ENCODE peak calls at places on chromosomes 16 and 17, in seven cellular contexts. T, C, G, Z, D, R and W are unnamed samples.

GRCh38 chr17:37054894-37055293 is 106.1 kb downstream of the AATF start:
- DNase-seq in C (no peak), R (no peak), G (no peak), T (no peak), Z (no peak), D (no peak), W (no peak)

GRCh38 chr17:65801513-65801912 is 240.1 kb upstream of the AXIN2 start:
- DNase-seq in R (no peak), Z (no peak), C (no peak), G (no peak), D (no peak), T (no peak), W (no peak)

GRCh38 chr17:57626520-57627210 is 118.4 kb downstream of the CCDC182 start:
- DNase-seq in T (peak; percentile 33), C (peak; percentile 6), Z (no peak), R (no peak), G (no peak), D (no peak), W (no peak)

GRCh38 chr17:49223517-49224197 is 6.9 kb downstream of the PHOSPHO1 start:
- DNase-seq in G (peak; percentile 62), C (peak; percentile 62), Z (peak; percentile 57), D (peak; percentile 36), R (peak; percentile 58), T (peak; percentile 46), W (peak; percentile 89)

GRCh38 chr17:64778367-64779290 is 116.5 kb upstream of the SMURF2 start:
- DNase-seq in G (peak; percentile 34), Z (peak; percentile 45), D (peak; percentile 46), T (no peak), R (no peak), C (peak; percentile 56), W (no peak)

GRCh38 chr16:72246423-72246822 is 74.5 kb upstream of the PMFBP1 start:
- DNase-seq in R (no peak), C (no peak), G (no peak), T (no peak), Z (no peak), D (no peak), W (no peak)

GRCh38 chr16:51648521-51648920 is 497.5 kb upstream of the SALL1 start:
- DNase-seq in D (no peak), R (no peak), Z (no peak), T (no peak), G (no peak), C (no peak), W (no peak)

GRCh38 chr17:1123397-1124237 is 56.2 kb downstream of the ABR start:
- DNase-seq in R (no peak), Z (no peak), G (no peak), T (no peak), C (no peak), D (peak; percentile 31), W (no peak)

GRCh38 chr16:46428108-46429061 is 192.8 kb downstream of the SHCBP1 start:
- DNase-seq in T (no peak), C (no peak), R (no peak), Z (no peak), G (no peak), D (no peak), W (no peak)

GRCh38 chr17:2398188-2398587 is 2.7 kb downstream of the MNT start:
- DNase-seq in C (no peak), G (no peak), D (no peak), Z (no peak), R (no peak), T (no peak), W (no peak)

GRCh38 chr17:47687748-47688147 is 6.2 kb upstream of the TBKBP1 start:
- DNase-seq in C (no peak), Z (no peak), T (no peak), D (no peak), G (no peak), R (no peak), W (peak; percentile 34)

GRCh38 chr17:55426851-55427586 is 5.4 kb upstream of the MMD start:
- DNase-seq in Z (no peak), R (no peak), T (no peak), D (no peak), G (no peak), C (no peak), W (no peak)

GRCh38 chr17:79258042-79258441 is 183.4 kb downstream of the ENGASE start:
- DNase-seq in R (no peak), G (no peak), D (no peak), C (no peak), T (no peak), Z (no peak), W (no peak)

GRCh38 chr16:11150190-11150589 is 105.8 kb downstream of the SOCS1 start:
- DNase-seq in R (no peak), D (no peak), C (no peak), Z (no peak), T (no peak), G (no peak), W (no peak)

GRCh38 chr16:76164970-76165558 is 112.1 kb upstream of the CNTNAP4 start:
- DNase-seq in G (no peak), T (no peak), R (no peak), C (no peak), D (no peak), Z (no peak), W (no peak)

GRCh38 chr16:83706394-83706793 is 101.4 kb upstream of the HSBP1 start:
- DNase-seq in C (no peak), Z (no peak), G (no peak), D (no peak), T (no peak), R (no peak), W (no peak)

GRCh38 chr17:6165806-6166205 is 95.6 kb downstream of the WSCD1 start:
- DNase-seq in G (no peak), Z (no peak), T (no peak), C (no peak), D (no peak), R (no peak), W (no peak)

GRCh38 chr16:81264386-81264785 is 25.9 kb downstream of the BCO1 start:
- DNase-seq in T (no peak), Z (no peak), R (no peak), D (no peak), C (no peak), G (no peak), W (no peak)

GRCh38 chr17:69516911-69517310 is 102.4 kb downstream of the MAP2K6 start:
- DNase-seq in Z (no peak), R (no peak), D (no peak), G (no peak), T (no peak), C (no peak), W (no peak)

GRCh38 chr16:3654249-3654991 is at the start of gene DNASE1:
- DNase-seq in D (peak; percentile 87), T (peak; percentile 68), R (peak; percentile 40), C (peak; percentile 57), G (peak; percentile 39), Z (peak; percentile 66), W (peak; percentile 78)

GRCh38 chr17:59796785-59797205 is 89.3 kb downstream of the VMP1 start:
- DNase-seq in C (no peak), R (no peak), T (no peak), D (no peak), G (no peak), Z (no peak), W (no peak)

GRCh38 chr17:146546-146945 is 9.2 kb downstream of the SCGB1C2 start:
- DNase-seq in R (peak; percentile 3), G (no peak), T (no peak), D (peak; percentile 8), Z (peak; percentile 10), C (no peak), W (no peak)

GRCh38 chr17:45813051-45813731 is 29.1 kb downstream of the CRHR1 start:
- DNase-seq in Z (no peak), T (no peak), C (no peak), D (no peak), G (no peak), R (no peak), W (no peak)

DNA sequence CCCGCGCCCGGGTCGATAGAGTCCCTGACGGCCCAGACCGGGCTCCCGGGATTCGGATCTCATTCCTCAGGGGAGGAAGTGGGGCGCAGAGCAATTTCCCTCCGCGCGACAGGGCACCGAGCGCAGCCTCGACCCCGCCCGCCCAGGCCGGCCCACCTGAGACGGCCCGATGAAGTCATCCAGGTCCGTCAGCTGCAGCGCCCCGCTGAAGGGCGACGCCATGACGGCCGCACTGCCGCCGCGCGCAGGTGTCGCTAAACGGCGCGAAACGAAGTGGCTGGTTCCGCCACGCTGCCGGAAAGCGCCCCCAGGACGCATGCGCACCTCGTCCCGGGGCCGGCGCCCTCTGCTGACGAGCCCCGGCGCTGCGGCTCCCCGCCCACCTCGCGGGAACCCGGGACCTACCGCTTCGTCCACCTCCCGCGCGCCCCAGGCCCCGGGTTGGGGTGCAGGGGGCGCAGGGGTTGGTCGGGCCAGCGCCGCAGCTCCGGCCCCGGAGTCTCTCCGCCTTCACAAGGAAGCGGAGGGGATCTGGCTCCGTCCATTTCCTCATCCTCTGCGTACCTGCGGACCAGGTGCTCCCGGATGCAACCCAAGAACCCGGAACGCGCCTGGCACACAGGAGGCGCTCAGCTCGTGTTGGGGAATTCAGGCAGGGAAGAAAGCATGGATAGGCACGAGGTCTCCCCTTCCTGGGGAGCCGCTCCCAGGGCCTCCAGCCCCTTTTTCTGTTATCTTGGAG is at the start of gene CIAO3:
- DNase-seq in C (peak; percentile 93), G (peak; percentile 82), Z (peak; percentile 91), R (peak; percentile 66), T (peak; percentile 92), D (peak; percentile 92), W (peak; percentile 93)
- TF ChIP-seq POLR2A in C (peak; percentile 51), G (peak; percentile 51), Z (no peak), R (peak; percentile 56), T (peak; percentile 75), D (peak; percentile 76), W (peak; percentile 81)

DNA sequence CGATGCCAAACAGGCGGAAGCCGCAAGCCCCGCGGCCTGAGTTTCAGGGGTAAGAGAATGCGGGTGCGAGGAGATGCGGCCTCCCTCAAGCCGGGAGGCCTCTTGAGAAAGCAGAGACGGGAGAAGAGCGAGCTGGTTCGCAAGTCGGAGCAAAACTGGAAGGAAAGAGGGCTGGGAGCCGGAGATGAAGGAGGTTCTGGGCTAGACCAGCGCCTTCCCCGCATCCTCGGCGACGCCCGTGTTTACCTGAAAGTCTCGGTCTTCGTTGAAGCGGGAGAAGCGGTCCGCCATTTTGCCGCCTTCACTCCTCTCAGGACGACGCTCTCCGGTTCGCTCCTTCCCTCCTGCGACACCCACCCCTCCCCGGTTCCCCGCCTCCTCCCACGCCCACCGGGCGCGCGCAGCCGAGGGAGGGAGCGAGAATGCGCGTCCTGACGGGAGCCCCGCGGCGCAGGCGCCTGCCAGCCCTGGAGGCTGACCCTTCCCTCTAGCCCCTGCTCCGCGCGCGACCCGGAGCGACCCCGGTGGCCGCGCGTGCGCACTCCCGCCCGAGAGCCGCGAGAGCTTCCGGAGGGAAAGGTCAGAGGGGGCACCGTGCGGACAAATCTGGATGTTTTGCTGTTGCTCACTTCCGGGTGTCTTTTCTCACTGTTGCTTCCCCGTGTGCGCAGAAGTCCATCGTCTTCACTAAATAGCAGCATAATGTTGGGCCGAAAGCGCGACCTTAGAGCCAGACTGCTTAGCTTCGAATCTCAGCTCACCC is at the start of gene GPATCH8:
- DNase-seq in D (peak; percentile 93), G (peak; percentile 86), C (peak; percentile 96), T (peak; percentile 96), R (peak; percentile 86), Z (peak; percentile 93), W (peak; percentile 91)
- TF ChIP-seq POLR2A in D (peak; percentile 80), G (peak; percentile 74), C (peak; percentile 69), T (peak; percentile 76), R (peak; percentile 82), Z (no peak), W (peak; percentile 84)

GRCh38 chr17:42536372-42537155 is 523 bp downstream of the NAGLU start:
- DNase-seq in R (peak; percentile 66), G (peak; percentile 79), Z (peak; percentile 90), C (peak; percentile 91), T (peak; percentile 90), D (peak; percentile 93), W (peak; percentile 98)
- TF ChIP-seq POLR2A in R (peak; percentile 33), G (no peak), Z (no peak), C (no peak), T (no peak), D (no peak), W (peak; percentile 62)

GRCh38 chr17:38455288-38455915 is 27.1 kb downstream of the ARHGAP23 start:
- DNase-seq in Z (no peak), D (no peak), C (no peak), R (no peak), G (no peak), T (no peak), W (no peak)
- TF ChIP-seq POLR2A in Z (no peak), D (no peak), C (no peak), R (no peak), G (no peak), T (no peak), W (no peak)